ENCODE peak calls at places on chromosomes 13 and 19, in five cellular contexts. U, A, J, E and T are unnamed samples. For H3K27me3, the result is how much of the 10 kb centered on the place peaks cover.

GRCh38 chr19:10299545-10300458 is 9.8 kb downstream of the ZGLP1 start:
- DNase-seq in A (no peak), E (no peak), U (no peak), J (peak), T (peak)

GRCh38 chr13:110797230-110797877 is 83.9 kb downstream of the ING1 start:
- DNase-seq in U (no peak), J (no peak), E (no peak), A (no peak), T (peak)

GRCh38 chr13:44801990-44802389 is 187.3 kb downstream of the NUFIP1 start:
- DNase-seq in U (no peak), E (peak), J (peak), A (no peak), T (no peak)

GRCh38 chr13:102901615-102902305 is 55.9 kb downstream of the ERCC5 start:
- DNase-seq in E (peak), J (no peak), A (no peak), U (no peak), T (no peak)

GRCh38 chr19:48578891-48579290 is 26.9 kb downstream of the SULT2B1 start:
- DNase-seq in J (peak), A (no peak), E (peak), U (no peak), T (no peak)

GRCh38 chr13:45119469-45119989 is 781 bp upstream of the GTF2F2 start:
- DNase-seq in U (peak), A (no peak), E (peak), J (peak), T (no peak)

GRCh38 chr19:4455742-4456565 is 1.6 kb downstream of the UBXN6 start:
- DNase-seq in E (peak), A (no peak), U (no peak), J (peak), T (peak)

GRCh38 chr19:12891553-12892021 is 627 bp downstream of the GCDH start:
- DNase-seq in A (no peak), J (peak), U (no peak), E (no peak), T (peak)

GRCh38 chr13:37074703-37075102 is 15.2 kb upstream of the SUPT20H start:
- DNase-seq in E (peak), U (no peak), J (no peak), A (no peak), T (no peak)

GRCh38 chr13:113307491-113307890 is 10.5 kb downstream of the LAMP1 start:
- DNase-seq in A (no peak), E (peak), U (no peak), J (peak), T (no peak)

DNA sequence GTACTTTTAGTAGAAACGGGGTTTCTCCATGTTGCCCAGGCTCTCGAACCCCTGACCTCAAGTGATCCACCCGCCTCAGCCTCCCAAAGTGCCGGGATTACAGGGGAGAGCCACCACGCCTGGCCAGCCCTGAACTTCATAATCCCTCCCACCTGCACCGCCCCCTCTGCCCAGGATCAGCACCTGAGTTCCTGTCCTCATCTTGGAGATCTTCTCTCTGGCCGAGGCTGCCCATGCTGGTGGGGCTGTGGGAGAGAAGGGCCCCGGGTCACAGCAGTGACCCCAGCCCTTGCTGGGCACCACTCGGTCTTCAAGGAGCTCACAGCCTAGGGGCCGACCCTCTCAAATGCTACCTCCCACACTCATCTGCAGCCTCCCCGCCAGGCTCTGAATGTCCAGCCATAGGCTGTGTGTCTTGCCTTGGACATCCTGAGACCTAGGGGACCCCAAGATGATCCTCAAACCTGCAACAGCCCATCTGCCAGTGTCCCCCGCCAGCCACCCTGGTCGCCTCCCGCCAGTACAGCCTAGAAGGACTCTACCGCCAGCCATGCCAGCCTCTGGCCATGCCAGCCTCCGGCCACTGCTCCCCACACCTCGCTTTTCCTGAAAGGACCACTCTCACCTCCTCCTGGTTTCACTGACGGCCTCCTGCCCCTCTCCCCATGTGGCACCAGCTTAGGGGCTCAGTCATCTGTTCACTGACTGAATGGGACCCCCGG is 1.5 kb downstream of the ATP8B3 start:
- DNase-seq in U (peak), E (no peak), J (no peak), A (no peak), T (no peak)
- H3K27me3 ChIP-seq in U (under half), E (under half), J (under half), A (under half), T (under half)

DNA sequence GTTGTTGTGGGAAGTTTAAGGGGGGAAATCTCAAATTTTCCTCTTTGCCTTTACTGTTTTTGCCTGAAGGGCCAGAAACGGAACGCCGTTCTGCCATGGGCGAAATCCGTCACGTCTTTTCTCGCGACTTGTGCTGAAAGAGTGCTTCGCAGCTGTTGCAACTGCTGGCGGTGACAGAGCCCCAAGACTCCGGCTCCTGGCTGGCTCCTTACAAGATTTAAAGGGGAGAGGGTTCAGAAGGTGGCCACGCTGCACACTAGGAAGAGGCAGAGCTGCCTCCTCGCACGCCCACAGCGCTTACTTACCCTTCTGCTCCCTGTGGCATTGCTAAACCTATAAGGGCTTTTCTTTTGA is 320.3 kb downstream of the ZNF536 start:
- DNase-seq in E (no peak), A (no peak), U (no peak), J (no peak), T (no peak)
- H3K4me3 ChIP-seq in E (peak), A (no peak), U (no peak), J (peak), T (no peak)

DNA sequence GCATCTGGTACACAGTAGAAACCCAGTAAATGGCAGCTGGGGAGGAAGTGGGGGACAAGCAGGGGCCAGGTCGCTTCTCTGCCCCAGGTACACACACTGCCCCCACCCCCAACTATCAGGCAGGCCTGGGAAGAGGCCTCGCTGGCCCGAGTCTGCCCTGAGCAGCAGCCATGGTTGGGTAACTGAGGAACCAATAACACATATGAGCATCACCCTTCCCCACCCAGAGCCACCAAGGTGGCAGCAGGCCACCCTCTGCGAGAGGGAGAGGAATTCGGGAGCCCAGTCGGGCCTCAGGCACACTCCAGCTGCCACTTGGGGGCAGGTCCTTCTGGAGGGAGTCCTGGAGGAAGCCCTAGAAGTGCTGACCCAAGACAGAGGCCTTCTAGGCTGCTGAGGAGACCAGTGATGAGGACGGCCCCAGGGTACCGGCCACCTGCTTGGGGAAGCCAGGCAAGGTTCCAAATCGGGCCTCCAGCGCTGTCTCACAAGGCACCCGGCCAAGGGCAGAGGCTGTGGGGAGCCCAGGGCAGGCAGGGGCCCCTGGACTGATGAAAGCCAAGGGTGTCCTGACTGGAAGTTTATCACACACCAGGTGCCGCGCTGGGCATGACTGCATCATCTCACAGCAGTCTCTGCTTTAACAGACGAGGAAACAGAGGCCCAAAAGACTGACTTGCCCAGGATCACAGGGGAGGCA is 14.0 kb upstream of the KPTN start:
- DNase-seq in U (no peak), A (no peak), E (no peak), J (peak), T (no peak)
- H3K27me3 ChIP-seq in U (under half), A (under half), E (under half), J (under half), T (under half)

GRCh38 chr19:51524661-51525264 is 6.7 kb downstream of the SIGLEC6 start:
- DNase-seq in U (no peak), J (peak), E (no peak), A (no peak), T (no peak)
- H3K4me3 ChIP-seq in U (no peak), J (no peak), E (no peak), A (no peak), T (no peak)

DNA sequence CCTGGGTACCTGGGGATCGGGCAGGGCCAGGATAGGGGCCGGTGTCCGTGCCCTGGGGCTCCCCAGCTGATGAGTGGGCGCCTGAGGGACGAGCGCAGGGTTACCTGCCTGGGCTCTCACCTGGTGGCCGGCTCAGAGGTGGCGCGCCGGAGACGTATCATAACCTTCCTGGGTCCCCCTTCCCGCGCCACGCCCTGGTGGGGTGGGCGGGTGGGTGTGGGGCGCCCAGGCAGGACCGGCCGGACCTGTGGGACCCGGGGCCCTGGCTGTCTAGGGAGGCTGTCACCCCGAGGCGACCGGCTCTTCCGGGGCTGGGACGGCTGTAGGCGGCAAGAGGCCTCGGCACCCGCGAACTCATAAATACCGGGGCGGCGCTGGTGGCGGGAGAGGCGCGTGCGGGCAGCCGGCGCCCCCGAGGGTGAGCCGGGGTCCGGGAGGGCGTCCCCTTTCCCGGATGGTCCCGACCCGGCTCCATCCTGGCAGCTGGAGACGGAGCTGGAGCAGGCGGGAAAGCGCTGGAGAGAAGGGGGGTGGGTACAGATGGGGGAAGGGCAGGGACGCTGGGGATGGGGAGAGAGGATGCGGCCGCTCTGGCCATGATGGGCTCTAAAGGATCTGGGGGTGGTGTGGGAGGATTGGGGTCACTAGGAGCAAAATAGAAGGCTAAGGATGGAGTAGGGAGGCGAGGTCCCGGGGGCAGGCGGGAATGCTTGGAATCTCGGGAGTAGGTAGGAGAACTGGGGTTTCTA is at the start of gene ACP7:
- DNase-seq in E (no peak), J (peak), U (no peak), A (no peak), T (peak)
- H3K27me3 ChIP-seq in E (under half), J (under half), U (under half), A (under half), T (under half)